ENCODE peak calls at places on chromosomes 16 and 17, in four cellular contexts. One of them, this sample, is unnamed.

GRCh38 chr17:2395258-2396170 is 5.3 kb downstream of the MNT start:
- DNase-seq in astrocyte: no peak
- DNase-seq in fibroblast of lung: peak; percentile 36
- DNase-seq in A549: peak; percentile 92
- DNase-seq in this sample: no peak

GRCh38 chr17:1487939-1488825 is 4.3 kb downstream of the MYO1C start:
- DNase-seq in fibroblast of lung: peak; percentile 84
- DNase-seq in A549: peak; percentile 90
- DNase-seq in astrocyte: peak; percentile 66
- DNase-seq in this sample: peak; percentile 75

GRCh38 chr17:46984341-46984740 is 5.3 kb upstream of the RPRML start:
- DNase-seq in fibroblast of lung: no peak
- DNase-seq in A549: no peak
- DNase-seq in astrocyte: no peak
- DNase-seq in this sample: no peak

GRCh38 chr17:21233581-21234337 is 19.5 kb downstream of the NATD1 start:
- DNase-seq in fibroblast of lung: no peak
- DNase-seq in astrocyte: no peak
- DNase-seq in A549: no peak
- DNase-seq in this sample: no peak

GRCh38 chr17:74372426-74372825 is 5.1 kb downstream of the GPR142 start:
- DNase-seq in astrocyte: no peak
- DNase-seq in A549: no peak
- DNase-seq in fibroblast of lung: no peak
- DNase-seq in this sample: no peak

GRCh38 chr17:28949185-28950016 is 1.9 kb downstream of the PHF12 start:
- DNase-seq in A549: peak; percentile 48
- DNase-seq in astrocyte: no peak
- DNase-seq in fibroblast of lung: peak; percentile 47
- DNase-seq in this sample: peak; percentile 55

GRCh38 chr17:8376302-8377067 is at the start of gene KRABD2:
- DNase-seq in A549: peak; percentile 92
- DNase-seq in astrocyte: peak; percentile 68
- DNase-seq in fibroblast of lung: peak; percentile 83
- DNase-seq in this sample: peak; percentile 91

GRCh38 chr17:81833160-81833920 is at the start of gene MCRIP1:
- DNase-seq in A549: peak; percentile 97
- DNase-seq in astrocyte: peak; percentile 79
- DNase-seq in fibroblast of lung: peak; percentile 91
- DNase-seq in this sample: peak; percentile 98

GRCh38 chr16:68444058-68444657 is 4.2 kb downstream of the SMPD3 start:
- DNase-seq in astrocyte: peak; percentile 14
- DNase-seq in A549: no peak
- DNase-seq in fibroblast of lung: peak; percentile 29
- DNase-seq in this sample: no peak

GRCh38 chr17:10549108-10549842 is at the start of gene MYH2:
- DNase-seq in A549: no peak
- DNase-seq in fibroblast of lung: no peak
- DNase-seq in astrocyte: no peak
- DNase-seq in this sample: no peak

DNA sequence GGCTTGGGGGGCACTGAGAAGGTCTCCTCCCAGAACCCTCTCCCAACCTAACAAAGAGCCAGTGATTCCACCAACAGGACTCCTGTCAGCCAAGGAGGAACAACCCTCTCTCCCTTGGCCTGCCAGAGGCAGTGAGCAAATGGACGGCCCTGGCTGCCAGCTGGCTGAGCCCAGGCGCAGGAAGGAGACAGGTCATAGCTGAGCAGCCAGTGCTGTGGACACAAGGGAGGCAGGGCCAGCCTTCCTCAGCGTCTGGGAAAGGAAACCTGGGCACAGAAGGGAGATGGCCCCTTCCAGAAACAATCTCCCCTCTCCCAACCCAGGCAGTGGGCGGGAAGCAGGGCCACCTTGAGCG is 2.1 kb downstream of the MPO start:
- DNase-seq in fibroblast of lung: no peak
- DNase-seq in A549: no peak
- DNase-seq in astrocyte: no peak
- DNase-seq in this sample: no peak
- H3K4me2 ChIP-seq in fibroblast of lung: no peak overlapping the region
- H3K4me2 ChIP-seq in A549: no peak overlapping the region
- H3K4me2 ChIP-seq in astrocyte: peak overlapping the region; percentile 36
- H3K4me2 ChIP-seq in this sample: no peak overlapping the region

GRCh38 chr17:45197555-45198334 is 23.9 kb upstream of the FMNL1 start:
- DNase-seq in fibroblast of lung: peak; percentile 67
- DNase-seq in A549: peak; percentile 95
- DNase-seq in astrocyte: peak; percentile 47
- DNase-seq in this sample: peak; percentile 89

GRCh38 chr17:45190503-45191282 is 29.0 kb downstream of the HEXIM2 start:
- DNase-seq in astrocyte: no peak
- DNase-seq in fibroblast of lung: no peak
- DNase-seq in A549: no peak
- DNase-seq in this sample: peak; percentile 54

GRCh38 chr17:45200701-45201100 is 21.0 kb upstream of the FMNL1 start:
- DNase-seq in fibroblast of lung: no peak
- DNase-seq in astrocyte: no peak
- DNase-seq in A549: no peak
- DNase-seq in this sample: peak; percentile 20

GRCh38 chr17:45197108-45197507 is 24.6 kb upstream of the FMNL1 start:
- DNase-seq in astrocyte: no peak
- DNase-seq in fibroblast of lung: no peak
- DNase-seq in A549: no peak
- DNase-seq in this sample: no peak

DNA sequence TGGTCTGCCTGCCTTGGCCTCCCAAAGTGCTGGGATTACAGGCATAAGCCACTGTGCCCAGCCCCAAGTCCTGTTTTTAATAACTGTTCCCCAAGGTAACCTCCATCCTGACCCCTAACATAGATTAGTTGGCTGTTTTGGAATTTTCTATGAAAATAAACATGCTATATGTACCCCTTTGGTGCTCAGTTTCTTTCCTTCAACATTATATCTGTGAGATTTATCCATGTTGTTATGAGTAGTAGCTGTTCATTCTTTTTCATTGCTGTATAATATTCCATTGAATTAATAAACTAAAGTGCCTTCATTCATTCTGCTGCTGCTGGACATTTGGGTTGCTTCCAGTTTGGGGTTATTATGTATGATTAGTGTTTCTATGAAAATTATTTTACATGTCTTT is 26.3 kb upstream of the FMNL1 start:
- DNase-seq in A549: no peak
- DNase-seq in astrocyte: no peak
- DNase-seq in fibroblast of lung: no peak
- DNase-seq in this sample: no peak
- H3K4me1 ChIP-seq in A549: peaks cover 64% of the 10 kb centered on the region
- H3K4me1 ChIP-seq in astrocyte: peaks cover 6% of the 10 kb centered on the region
- H3K4me1 ChIP-seq in fibroblast of lung: peaks cover 4% of the 10 kb centered on the region
- H3K4me1 ChIP-seq in this sample: peaks cover 20% of the 10 kb centered on the region

DNA sequence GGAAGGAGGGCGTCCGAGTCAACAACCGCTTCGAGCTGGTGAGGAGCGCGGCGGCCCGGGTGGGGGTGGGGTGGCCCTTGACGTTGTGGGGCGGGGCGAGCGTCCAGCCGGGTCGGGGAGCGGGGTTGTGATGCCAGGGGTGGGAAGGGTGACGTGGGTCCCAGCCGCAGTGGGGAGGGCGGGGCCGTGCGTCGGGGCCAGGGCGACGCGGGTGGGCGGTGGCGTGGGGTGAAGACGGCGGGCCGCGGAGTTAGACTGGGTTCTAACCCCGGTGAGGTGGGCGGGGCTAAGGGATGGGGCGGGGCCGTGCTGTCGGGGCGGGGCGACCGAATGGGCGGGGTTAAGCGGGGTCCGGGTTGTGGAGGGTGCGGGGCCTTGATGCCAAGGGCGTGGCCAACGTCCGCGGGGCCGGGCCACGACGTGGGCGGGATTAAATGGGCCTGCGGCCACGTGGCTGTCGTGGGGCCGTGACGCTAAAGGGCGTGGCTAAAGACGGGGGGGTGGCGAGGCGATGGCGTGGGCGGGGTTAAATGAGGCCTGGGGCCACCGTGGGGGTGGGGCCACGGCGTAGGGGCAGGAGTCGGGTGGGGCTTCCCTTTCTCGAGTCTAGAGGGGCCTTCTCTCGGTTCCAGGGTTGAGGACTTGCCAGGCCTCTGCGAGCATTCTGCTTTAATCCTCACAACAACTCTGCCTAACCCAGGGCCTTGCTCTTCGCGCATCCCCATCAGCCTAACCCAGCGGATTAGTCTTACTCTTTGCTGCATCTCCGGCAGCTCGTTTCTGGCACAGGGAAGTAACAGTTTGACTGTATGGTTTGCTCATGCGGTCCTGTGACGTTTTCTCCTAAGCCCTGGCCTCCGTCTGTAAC is 664 bp downstream of the TCF25 start:
- DNase-seq in fibroblast of lung: peak; percentile 88
- DNase-seq in A549: peak; percentile 98
- DNase-seq in astrocyte: peak; percentile 77
- DNase-seq in this sample: peak; percentile 92
- H3K4me2 ChIP-seq in fibroblast of lung: peak overlapping the region; percentile 62
- H3K4me2 ChIP-seq in A549: peak overlapping the region; percentile 95
- H3K4me2 ChIP-seq in astrocyte: peak overlapping the region; percentile 89
- H3K4me2 ChIP-seq in this sample: peak overlapping the region; percentile 96

GRCh38 chr17:40448639-40449261 is 5.5 kb downstream of the IGFBP4 start:
- DNase-seq in fibroblast of lung: no peak
- DNase-seq in A549: peak; percentile 93
- DNase-seq in astrocyte: no peak
- DNase-seq in this sample: no peak

GRCh38 chr17:40451420-40451819 is 8.2 kb downstream of the IGFBP4 start:
- DNase-seq in fibroblast of lung: peak; percentile 88
- DNase-seq in A549: no peak
- DNase-seq in astrocyte: peak; percentile 81
- DNase-seq in this sample: no peak

GRCh38 chr17:40448213-40448638 is 5.0 kb downstream of the IGFBP4 start:
- DNase-seq in A549: no peak
- DNase-seq in astrocyte: no peak
- DNase-seq in fibroblast of lung: no peak
- DNase-seq in this sample: no peak

GRCh38 chr17:40452074-40452787 is 9.0 kb downstream of the IGFBP4 start:
- DNase-seq in astrocyte: peak; percentile 99
- DNase-seq in A549: peak; percentile 67
- DNase-seq in fibroblast of lung: peak; percentile 99
- DNase-seq in this sample: no peak

DNA sequence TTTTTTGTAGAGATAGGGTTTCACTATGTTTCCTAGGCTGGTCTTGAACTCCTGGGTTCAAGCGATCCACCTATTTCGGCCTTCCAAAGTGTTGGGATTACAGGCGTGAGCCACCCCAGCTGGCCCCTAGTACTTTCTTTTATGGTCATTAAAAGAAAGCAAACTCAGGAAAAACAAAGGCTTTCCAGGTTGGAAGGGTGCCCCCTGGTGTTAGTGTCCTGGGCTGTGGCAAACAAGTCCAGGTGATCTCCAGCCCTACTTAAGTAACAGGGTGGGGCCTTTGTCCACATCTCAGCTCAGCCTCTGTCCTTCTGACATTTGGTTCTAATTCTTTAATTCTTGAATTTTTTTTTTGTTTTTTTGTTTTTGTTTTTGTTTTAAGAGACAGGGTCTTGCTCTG is 6.9 kb downstream of the IGFBP4 start:
- DNase-seq in fibroblast of lung: no peak
- DNase-seq in A549: peak; percentile 87
- DNase-seq in astrocyte: no peak
- DNase-seq in this sample: peak; percentile 55
- H3K4me1 ChIP-seq in fibroblast of lung: peaks cover 64% of the 10 kb centered on the region
- H3K4me1 ChIP-seq in A549: peaks cover 82% of the 10 kb centered on the region
- H3K4me1 ChIP-seq in astrocyte: peaks cover 41% of the 10 kb centered on the region
- H3K4me1 ChIP-seq in this sample: no peaks in the 10 kb centered on the region

GRCh38 chr17:4944163-4944553 is 4.1 kb downstream of the RNF167 start:
- DNase-seq in A549: no peak
- DNase-seq in fibroblast of lung: no peak
- DNase-seq in astrocyte: no peak
- DNase-seq in this sample: peak; percentile 68

GRCh38 chr17:4945944-4946280 is 2.4 kb downstream of the PFN1 start:
- DNase-seq in astrocyte: no peak
- DNase-seq in fibroblast of lung: no peak
- DNase-seq in A549: no peak
- DNase-seq in this sample: no peak

GRCh38 chr17:4946312-4946976 is 1.9 kb downstream of the PFN1 start:
- DNase-seq in astrocyte: no peak
- DNase-seq in fibroblast of lung: no peak
- DNase-seq in A549: no peak
- DNase-seq in this sample: peak; percentile 23

GRCh38 chr17:4944554-4945175 is 3.7 kb downstream of the PFN1 start:
- DNase-seq in A549: no peak
- DNase-seq in fibroblast of lung: no peak
- DNase-seq in astrocyte: no peak
- DNase-seq in this sample: peak; percentile 50

DNA sequence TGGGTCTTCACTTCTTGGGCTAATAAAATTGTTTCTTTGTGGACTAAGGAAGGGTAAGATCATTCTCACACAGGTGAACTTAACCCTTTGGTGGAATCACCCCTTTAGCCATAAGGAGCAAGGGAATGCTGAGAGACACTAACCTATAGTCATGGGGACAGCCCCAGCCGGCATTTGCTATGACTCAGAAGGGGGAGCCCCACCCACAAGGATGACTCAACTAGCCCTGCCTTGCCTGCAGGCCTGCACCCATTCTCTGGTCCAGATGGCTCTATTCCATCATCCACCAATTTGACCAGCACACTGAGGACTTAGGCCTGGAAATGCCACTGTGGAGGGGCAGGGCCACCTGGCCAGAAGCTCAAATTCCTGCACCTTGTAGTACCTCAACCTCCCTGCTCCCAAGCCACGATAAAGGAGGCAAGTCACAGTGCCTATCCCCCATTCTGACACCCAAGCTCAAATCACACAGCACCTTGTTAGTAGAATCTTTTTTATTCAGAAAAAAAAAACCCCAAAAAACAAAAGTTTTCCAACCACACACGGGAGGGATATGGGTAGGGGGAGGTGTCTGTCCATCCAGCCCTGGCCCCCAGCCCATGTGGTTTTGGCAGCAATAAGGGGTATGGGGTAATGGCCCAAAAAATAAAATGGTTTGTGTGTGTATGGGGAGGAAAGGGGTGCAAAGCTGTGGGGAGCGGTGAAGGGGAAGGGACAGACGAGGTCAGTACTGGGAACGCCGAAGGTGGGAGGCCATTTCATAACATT is 3.0 kb downstream of the PFN1 start:
- DNase-seq in astrocyte: peak; percentile 86
- DNase-seq in fibroblast of lung: peak; percentile 90
- DNase-seq in A549: peak; percentile 89
- DNase-seq in this sample: peak; percentile 46
- H3K4me2 ChIP-seq in astrocyte: peak overlapping the region; percentile 99
- H3K4me2 ChIP-seq in fibroblast of lung: peak overlapping the region; percentile 63
- H3K4me2 ChIP-seq in A549: peak overlapping the region; percentile 99
- H3K4me2 ChIP-seq in this sample: peak overlapping the region; percentile 97

DNA sequence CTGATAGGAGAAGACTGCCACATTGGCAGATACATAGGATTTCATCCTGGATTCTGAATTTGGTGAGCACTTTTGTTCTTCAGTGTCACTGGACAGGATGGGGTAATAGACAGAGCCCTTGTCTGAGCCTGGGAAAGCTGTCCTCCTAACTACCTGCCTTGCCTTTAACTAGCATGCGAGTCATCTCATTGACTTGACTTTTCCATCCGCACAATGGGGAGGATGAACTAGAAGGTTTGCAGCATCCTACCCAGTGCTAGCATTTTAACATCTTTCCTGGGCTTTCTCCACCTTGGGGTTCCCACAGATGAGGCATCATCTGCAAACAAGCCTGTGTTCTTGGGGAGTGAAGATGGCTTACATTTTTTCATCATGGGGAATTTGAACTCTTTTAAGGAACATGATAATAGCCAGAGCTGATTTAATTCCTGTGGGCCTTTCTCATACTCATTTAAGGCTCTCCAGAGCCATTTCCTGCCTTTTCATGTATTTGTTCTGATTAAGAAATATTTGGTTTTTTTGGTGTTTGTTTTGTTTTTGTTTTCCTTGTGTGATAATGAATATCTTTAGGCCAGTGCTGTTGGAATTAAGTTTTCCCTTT is 139.5 kb downstream of the MSI2 start:
- DNase-seq in fibroblast of lung: no peak
- DNase-seq in astrocyte: no peak
- DNase-seq in A549: no peak
- DNase-seq in this sample: no peak
- H3K4me1 ChIP-seq in fibroblast of lung: no peaks in the 10 kb centered on the region
- H3K4me1 ChIP-seq in astrocyte: peaks cover 7% of the 10 kb centered on the region
- H3K4me1 ChIP-seq in A549: peaks cover 20% of the 10 kb centered on the region
- H3K4me1 ChIP-seq in this sample: peaks cover 20% of the 10 kb centered on the region